ENCODE peak calls at places on chromosomes 7 and 10, in six cellular contexts. R is T-helper 17 cell; F is activated naive CD4-positive, alpha-beta T cell treated with anti-CD3 and anti-CD28 coated beads, Interleukin-2, amount 50 U/mL, for 72 hours; N is omental fat pad; W is activated CD8-positive, alpha-beta T cell treated with anti-CD3 and anti-CD28 coated beads for 36 hours; V is activated naive CD8-positive, alpha-beta T cell treated with anti-CD3 and anti-CD28 coated beads, Interleukin-2, amount 50 U/mL, for 24 hours. X is an unnamed sample.
A peak's percentile ranks its signal among the peaks of the same experiment; 100 is the strongest.

GRCh38 chr7:38463277-38464224 is 167.6 kb downstream of the AMPH start:
- ATAC-seq in R (peak; percentile 63), N (no peak), F (peak; percentile 87), W (peak; percentile 84), V (peak; percentile 84), X (peak; percentile 71)

GRCh38 chr7:141184532-141185190 is 110.8 kb downstream of the TMEM178B start:
- ATAC-seq in W (no peak), V (no peak), F (no peak), R (no peak), N (no peak), X (no peak)

GRCh38 chr10:17787087-17787942 is 21.8 kb upstream of the MRC1 start:
- ATAC-seq in F (no peak), N (peak; percentile 87), R (no peak), W (no peak), V (no peak), X (no peak)

GRCh38 chr7:149701495-149702240 is 71.7 kb downstream of the ZNF467 start:
- ATAC-seq in V (no peak), R (no peak), W (no peak), N (no peak), F (no peak), X (no peak)

GRCh38 chr7:158317238-158318205 is 270.1 kb downstream of the PTPRN2 start:
- ATAC-seq in N (no peak), F (no peak), V (no peak), R (no peak), W (no peak), X (no peak)

GRCh38 chr7:129940329-129940728 is 12.4 kb downstream of the UBE2H start:
- ATAC-seq in N (no peak), V (no peak), W (no peak), F (no peak), R (no peak), X (no peak)

GRCh38 chr10:12445701-12446334 is 96.5 kb downstream of the CAMK1D start:
- ATAC-seq in N (no peak), R (no peak), W (no peak), F (no peak), V (no peak), X (no peak)

GRCh38 chr10:121573541-121573941 is 24.7 kb downstream of the FGFR2 start:
- ATAC-seq in W (no peak), V (no peak), F (no peak), R (no peak), N (no peak), X (no peak)

GRCh38 chr10:87072449-87072848 is 22.2 kb downstream of the GLUD1 start:
- ATAC-seq in R (no peak), F (no peak), N (no peak), V (no peak), W (no peak), X (no peak)

GRCh38 chr7:129169705-129170319 is 18.6 kb upstream of the SMO start:
- ATAC-seq in R (peak; percentile 47), V (peak; percentile 50), F (peak; percentile 69), N (no peak), W (peak; percentile 70), X (no peak)

GRCh38 chr10:73920084-73920483 is 9.2 kb downstream of the PLAU start:
- ATAC-seq in R (no peak), F (no peak), V (no peak), N (no peak), W (no peak), X (no peak)

GRCh38 chr7:135930565-135931423 is 46.4 kb downstream of the MTPN start:
- ATAC-seq in F (no peak), V (no peak), N (no peak), R (no peak), W (no peak), X (no peak)

GRCh38 chr10:28668363-28669226 is 8.7 kb upstream of the BAMBI start:
- ATAC-seq in V (peak; percentile 90), W (peak; percentile 97), F (no peak), R (peak; percentile 79), N (peak; percentile 87), X (peak; percentile 70)

GRCh38 chr10:89346264-89346971 is 18.6 kb downstream of the IFIT3 start:
- ATAC-seq in V (no peak), N (peak; percentile 48), F (no peak), R (no peak), W (no peak), X (no peak)

GRCh38 chr7:14414274-14414986 is 425.0 kb upstream of the ETV1 start:
- ATAC-seq in R (no peak), W (no peak), V (no peak), N (no peak), F (no peak), X (no peak)

GRCh38 chr7:23022258-23022745 is 8.4 kb upstream of the HYCC1 start:
- ATAC-seq in F (no peak), N (no peak), R (no peak), W (no peak), V (no peak), X (peak; percentile 17)

GRCh38 chr7:127736511-127736910 is 84.5 kb downstream of the SND1 start:
- ATAC-seq in W (no peak), R (no peak), F (no peak), N (no peak), V (no peak), X (no peak)

GRCh38 chr10:19638173-19638872 is 177.9 kb upstream of the PLXDC2 start:
- ATAC-seq in V (no peak), W (no peak), F (no peak), R (no peak), N (peak; percentile 92), X (no peak)

GRCh38 chr7:146626912-146627311 is 510.3 kb downstream of the CNTNAP2 start:
- ATAC-seq in F (no peak), W (no peak), V (no peak), R (no peak), N (no peak), X (no peak)

GRCh38 chr7:97819161-97819560 is 53.0 kb downstream of the ASNS start:
- ATAC-seq in W (no peak), V (no peak), N (no peak), F (no peak), R (no peak), X (no peak)

GRCh38 chr7:43372656-43373355 is 210.1 kb upstream of the STK17A start:
- ATAC-seq in W (no peak), V (no peak), N (no peak), F (no peak), R (no peak), X (no peak)